ENCODE peak calls at places on chromosomes 12 and 14, in six cellular contexts. R is NCI-H510A treated with DMSO at 0.1 percent for 48 hours, E is progenitor cell of endocrine pancreas, C is choroid plexus epithelial cell, H is H4, I is germinal center. V is an unnamed sample.

GRCh38 chr12:95551305-95551704 is at the start of gene USP44:
- DNase-seq in R (no peak), E (no peak), C (no peak), H (no peak), I (no peak), V (no peak)

GRCh38 chr14:55306938-55307589 is 35.8 kb downstream of the FBXO34 start:
- DNase-seq in R (no peak), E (no peak), C (peak; percentile 8), H (no peak), I (no peak), V (no peak)

GRCh38 chr14:100842799-100843198 is 16.9 kb downstream of the MEG3 start:
- DNase-seq in R (no peak), E (no peak), C (peak; percentile 88), H (peak; percentile 53), I (no peak), V (no peak)

GRCh38 chr12:131905081-131905639 is 10.7 kb downstream of the ULK1 start:
- DNase-seq in R (no peak), E (no peak), C (no peak), H (no peak), I (no peak), V (no peak)

GRCh38 chr12:124750787-124751471 is 112.7 kb downstream of the SCARB1 start:
- DNase-seq in R (peak; percentile 11), E (no peak), C (no peak), H (no peak), I (no peak), V (peak; percentile 60)

GRCh38 chr12:27177716-27178115 is 66.4 kb upstream of the STK38L start:
- DNase-seq in R (no peak), E (no peak), C (peak; percentile 83), H (peak; percentile 76), I (no peak), V (no peak)

GRCh38 chr12:92673756-92674155 is 29.0 kb upstream of the PLEKHG7 start:
- DNase-seq in R (no peak), E (no peak), C (no peak), H (no peak), I (no peak), V (no peak)

GRCh38 chr12:85955127-85955526 is 81.0 kb downstream of the NTS start:
- DNase-seq in R (no peak), E (no peak), C (peak; percentile 41), H (no peak), I (no peak), V (no peak)

GRCh38 chr12:108921946-108922345 is 42.1 kb downstream of the DAO start:
- DNase-seq in R (no peak), E (no peak), C (no peak), H (no peak), I (no peak), V (no peak)

GRCh38 chr12:129193263-129193871 is 340.1 kb downstream of the GLT1D1 start:
- DNase-seq in R (no peak), E (no peak), C (peak; percentile 34), H (no peak), I (peak; percentile 9), V (peak; percentile 42)

GRCh38 chr12:46369474-46370379 is 2.8 kb downstream of the SLC38A2 start:
- DNase-seq in R (no peak), E (no peak), C (peak; percentile 51), H (no peak), I (no peak), V (no peak)

GRCh38 chr14:75995372-75996041 is 9.9 kb downstream of the IFT43 start:
- DNase-seq in R (no peak), E (no peak), C (no peak), H (no peak), I (no peak), V (no peak)

GRCh38 chr12:31023271-31023724 is 50.4 kb upstream of the DDX11 start:
- DNase-seq in R (no peak), E (peak; percentile 5), C (no peak), H (no peak), I (no peak), V (no peak)

GRCh38 chr12:11615481-11615880 is 34.0 kb upstream of the ETV6 start:
- DNase-seq in R (no peak), E (no peak), C (no peak), H (no peak), I (no peak), V (no peak)

GRCh38 chr12:93177208-93178153 is 200.2 kb upstream of the NUDT4 start:
- DNase-seq in R (no peak), E (no peak), C (peak; percentile 85), H (no peak), I (no peak), V (no peak)

GRCh38 chr12:94648578-94648977 is 1.8 kb downstream of the TMCC3 start:
- DNase-seq in R (no peak), E (no peak), C (no peak), H (no peak), I (no peak), V (no peak)

GRCh38 chr14:80208426-80208950 is 2.8 kb downstream of the DIO2 start:
- DNase-seq in R (no peak), E (no peak), C (no peak), H (peak; percentile 27), I (no peak), V (no peak)

GRCh38 chr12:102120886-102121285 is 903 bp downstream of the PARPBP start:
- DNase-seq in R (no peak), E (no peak), C (peak; percentile 48), H (peak; percentile 10), I (peak; percentile 7), V (peak; percentile 16)

GRCh38 chr12:94582591-94582990 is 67.8 kb downstream of the TMCC3 start:
- DNase-seq in R (no peak), E (no peak), C (no peak), H (no peak), I (no peak), V (no peak)

GRCh38 chr14:63308723-63309317 is 9.9 kb downstream of the GPHB5 start:
- DNase-seq in R (peak; percentile 80), E (no peak), C (peak; percentile 55), H (no peak), I (peak; percentile 5), V (no peak)